ENCODE peak calls at places on chromosomes 13 and 19, in five cellular contexts. T is RWPE1, P is brain microvascular endothelial cell, A is left ventricle myocardium inferior, Z is small intestine. G is an unnamed sample.

GRCh38 chr13:83286737-83287136 is 595.5 kb downstream of the SLITRK1 start:
- DNase-seq in Z (no peak), A (no peak), T (peak; percentile 1), P (no peak), G (no peak)

GRCh38 chr13:64912141-64912540 is 2318.0 kb downstream of the PCDH9 start:
- DNase-seq in A (no peak), Z (no peak), P (peak; percentile 55), T (peak; percentile 8), G (no peak)

GRCh38 chr19:48962029-48962848 is 2.9 kb upstream of the FTL start:
- DNase-seq in P (no peak), T (no peak), Z (peak; percentile 94), A (peak; percentile 54), G (peak; percentile 91)

GRCh38 chr13:37011002-37011401 is 10.4 kb downstream of the EXOSC8 start:
- DNase-seq in P (no peak), A (no peak), T (no peak), Z (no peak), G (no peak)

GRCh38 chr13:39249971-39250370 is 211.7 kb downstream of the NHLRC3 start:
- DNase-seq in A (no peak), Z (no peak), P (no peak), T (no peak), G (no peak)

GRCh38 chr13:42525035-42525504 is 48.9 kb upstream of the TNFSF11 start:
- DNase-seq in Z (no peak), T (peak; percentile 34), P (peak; percentile 80), A (no peak), G (no peak)

GRCh38 chr19:17605761-17606745 is 50.6 kb downstream of the COLGALT1 start:
- DNase-seq in P (peak; percentile 66), A (peak; percentile 62), T (peak; percentile 97), Z (peak; percentile 49), G (peak; percentile 70)

GRCh38 chr19:19447536-19448237 is 42.2 kb downstream of the GATAD2A start:
- DNase-seq in T (no peak), A (no peak), P (no peak), Z (no peak), G (no peak)

GRCh38 chr19:40090256-40091204 is at the start of gene ZNF780A:
- DNase-seq in Z (peak; percentile 83), T (peak; percentile 66), P (peak; percentile 54), A (peak; percentile 78), G (peak; percentile 95)

GRCh38 chr13:75135325-75135825 is 346.6 kb downstream of the TBC1D4 start:
- DNase-seq in P (peak; percentile 98), A (no peak), T (peak; percentile 9), Z (no peak), G (no peak)

GRCh38 chr13:84821261-84821660 is 939.0 kb upstream of the SLITRK1 start:
- DNase-seq in Z (no peak), P (no peak), A (no peak), T (no peak), G (no peak)

GRCh38 chr19:33771308-33772101 is 25.2 kb upstream of the KCTD15 start:
- DNase-seq in T (peak; percentile 69), P (peak; percentile 45), A (peak; percentile 67), Z (peak; percentile 68), G (peak; percentile 75)

GRCh38 chr13:39052944-39053343 is 14.7 kb downstream of the NHLRC3 start:
- DNase-seq in P (no peak), Z (no peak), T (no peak), A (no peak), G (no peak)

GRCh38 chr13:31950121-31950810 is 81.3 kb upstream of the FRY start:
- DNase-seq in T (no peak), P (no peak), A (no peak), Z (peak; percentile 46), G (no peak)

GRCh38 chr13:27919934-27920676 is at the start of gene PDX1:
- DNase-seq in A (peak; percentile 27), Z (peak; percentile 91), T (no peak), P (no peak), G (peak; percentile 71)

DNA sequence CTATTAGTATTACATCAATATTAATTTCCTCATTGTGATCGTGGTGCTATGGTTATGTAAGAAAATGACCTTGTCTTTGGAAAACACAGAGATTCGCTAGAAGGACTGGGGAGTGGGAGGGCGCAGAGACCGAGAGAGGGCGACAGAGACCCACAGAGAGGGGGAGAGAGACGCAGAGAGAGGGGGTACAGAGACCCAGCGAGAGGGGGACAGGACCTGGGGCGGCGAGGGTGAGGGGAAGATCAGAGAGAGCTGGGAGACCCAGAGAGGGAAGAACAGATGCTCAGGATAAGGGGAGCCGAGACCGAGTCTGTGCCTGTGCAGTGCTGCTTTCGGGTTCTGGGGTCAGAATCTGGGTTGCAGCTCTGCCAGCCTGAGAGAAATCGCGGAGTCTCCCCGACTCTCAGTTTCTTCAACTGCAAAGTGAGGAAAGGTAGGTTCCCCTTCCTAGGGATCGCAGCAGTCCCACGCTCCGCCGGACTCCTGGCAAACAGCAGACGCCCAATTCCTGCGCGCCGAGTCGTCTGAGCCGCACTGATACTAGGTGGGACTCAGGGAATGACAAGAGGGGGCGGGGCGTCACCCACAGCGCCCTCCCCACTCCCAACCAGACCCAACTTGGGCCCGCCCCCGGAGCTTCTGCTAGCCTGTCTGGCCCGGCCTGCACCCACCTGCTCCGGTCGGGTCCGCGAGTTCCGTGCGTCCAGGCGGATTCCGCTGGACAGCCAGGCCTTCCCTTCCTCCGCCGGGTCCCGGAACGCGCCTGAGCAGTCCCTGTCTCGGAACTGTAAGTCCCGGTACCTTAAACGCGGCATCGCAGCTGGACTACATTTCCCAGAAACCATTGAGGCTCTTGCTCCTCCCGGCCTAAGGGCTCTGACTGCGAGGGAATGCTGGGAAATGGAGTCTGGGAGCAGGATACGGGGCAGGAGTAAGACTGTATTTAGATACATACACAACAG is 15.3 kb downstream of the IZUMO2 start:
- DNase-seq in Z (peak; percentile 90), P (peak; percentile 83), T (peak; percentile 78), A (peak; percentile 92), G (peak; percentile 88)
- H3K27ac ChIP-seq in Z (no peak overlapping the region), P (no peak overlapping the region), T (peak overlapping the region; percentile 68), A (peak overlapping the region; percentile 82), G (no peak overlapping the region)

DNA sequence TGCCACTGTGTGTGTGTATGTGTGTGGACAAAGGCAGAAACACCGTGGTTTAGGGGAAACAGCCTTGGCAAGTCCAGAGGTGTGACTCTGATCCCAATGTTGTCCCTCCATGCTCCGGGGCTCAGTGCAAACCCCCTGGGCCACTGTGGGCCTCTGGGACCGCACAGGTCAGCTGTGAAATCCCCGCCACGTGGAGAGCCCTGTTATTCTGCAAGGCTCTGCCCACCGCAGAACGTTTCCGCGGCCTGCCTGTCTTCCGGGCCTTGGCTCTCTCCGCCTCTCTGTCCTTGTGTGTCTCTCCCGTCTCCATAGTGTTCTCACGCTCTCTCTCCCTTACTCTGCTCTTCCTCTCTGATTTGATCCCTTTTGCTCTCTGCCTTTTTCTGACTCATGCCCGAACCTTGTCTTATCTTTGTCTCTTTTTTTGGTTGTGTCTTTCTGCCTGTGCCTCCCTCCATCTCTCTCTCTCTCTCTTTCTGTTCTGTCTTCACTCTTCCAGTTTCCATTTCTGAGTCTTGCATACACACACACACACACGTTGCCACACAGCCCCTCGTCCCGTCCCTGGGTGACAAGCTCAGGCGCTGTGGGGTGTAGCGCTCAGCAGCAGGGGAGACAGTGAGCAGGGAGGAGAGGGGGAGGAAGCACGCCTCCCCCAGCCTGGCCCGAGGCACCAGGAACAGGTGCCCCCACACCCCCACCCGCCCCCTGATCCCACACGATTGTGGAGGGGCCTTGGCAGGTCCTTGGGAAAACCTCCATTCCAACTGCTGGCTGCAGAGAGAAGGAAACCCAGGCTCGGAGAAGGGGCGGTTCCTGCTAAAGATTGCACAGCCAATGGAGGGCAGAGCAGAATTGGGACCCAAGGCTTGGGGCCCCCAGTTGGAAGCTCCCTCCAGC is 3.0 kb downstream of the TTYH1 start:
- DNase-seq in A (no peak), P (peak; percentile 68), Z (no peak), T (no peak), G (no peak)
- H3K27ac ChIP-seq in A (peak overlapping the region; percentile 75), P (no peak overlapping the region), Z (no peak overlapping the region), T (no peak overlapping the region), G (no peak overlapping the region)

DNA sequence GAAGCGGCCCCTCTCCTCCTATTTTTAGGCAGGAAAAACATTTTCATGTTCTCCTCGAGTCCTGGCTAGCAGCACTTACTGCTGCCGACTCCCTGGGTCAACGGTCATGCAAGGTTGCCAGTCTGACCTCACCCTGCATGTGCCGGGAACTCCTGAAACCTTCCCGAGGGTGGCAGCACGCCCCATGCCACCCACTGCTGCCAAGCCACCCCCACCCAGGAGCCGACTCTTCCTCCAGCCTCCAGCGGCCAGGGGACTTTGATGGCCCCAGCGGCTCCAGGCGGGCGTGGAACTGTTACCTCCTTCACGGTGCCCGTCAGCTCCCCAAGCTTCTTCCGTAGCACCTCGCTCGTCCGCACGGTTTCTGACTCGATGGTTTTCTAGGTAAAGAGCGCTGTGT is 8.7 kb downstream of the TIMM44 start:
- DNase-seq in T (no peak), Z (no peak), P (no peak), A (no peak), G (no peak)
- H3K27ac ChIP-seq in T (no peak overlapping the region), Z (no peak overlapping the region), P (no peak overlapping the region), A (no peak overlapping the region), G (no peak overlapping the region)

DNA sequence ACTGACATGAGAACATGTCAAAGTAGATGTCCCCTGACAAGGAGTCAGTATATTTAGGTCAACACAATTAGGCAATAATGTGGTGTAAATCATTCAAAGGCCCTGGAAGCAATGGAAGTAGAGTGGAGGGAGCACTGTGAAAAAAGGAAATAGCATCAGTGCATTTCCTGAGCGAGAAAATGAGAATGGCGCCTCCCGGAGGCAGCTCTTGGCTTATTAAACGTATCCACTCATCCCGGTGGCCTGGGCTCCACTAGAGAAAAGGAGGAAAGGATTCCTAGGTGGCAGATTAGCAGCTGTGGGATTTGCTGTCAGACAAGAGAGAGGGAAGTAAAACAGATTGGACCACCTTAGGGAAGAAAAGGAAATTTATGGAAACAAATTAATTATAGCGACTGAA is 173.7 kb upstream of the TMTC4 start:
- DNase-seq in Z (no peak), T (no peak), A (no peak), P (no peak), G (no peak)
- H3K27ac ChIP-seq in Z (no peak overlapping the region), T (no peak overlapping the region), A (no peak overlapping the region), P (no peak overlapping the region), G (no peak overlapping the region)

GRCh38 chr19:46717034-46717715 is at the start of gene PRKD2:
- DNase-seq in Z (peak; percentile 81), P (peak; percentile 70), T (peak; percentile 91), A (peak; percentile 95), G (peak; percentile 96)

GRCh38 chr19:46718934-46719551 is 2.1 kb upstream of the PRKD2 start:
- DNase-seq in T (no peak), Z (no peak), A (no peak), P (no peak), G (no peak)

GRCh38 chr19:46719629-46720515 is 3.0 kb upstream of the PRKD2 start:
- DNase-seq in Z (no peak), P (no peak), A (no peak), T (no peak), G (no peak)

GRCh38 chr19:46717716-46718143 is 816 bp upstream of the PRKD2 start:
- DNase-seq in P (no peak), A (no peak), T (no peak), Z (peak; percentile 7), G (peak; percentile 44)

GRCh38 chr19:46718157-46718933 is 1.4 kb upstream of the PRKD2 start:
- DNase-seq in Z (peak; percentile 56), P (no peak), T (peak; percentile 66), A (no peak), G (peak; percentile 63)
- H3K27ac ChIP-seq in Z (peak overlapping the region; percentile 90), P (no peak overlapping the region), T (peak overlapping the region; percentile 93), A (peak overlapping the region; percentile 90), G (peak overlapping the region; percentile 79)